ENCODE peak calls at places on chromosomes 16 and 17, in five cellular contexts. Y is stimulated activated CD4-positive, alpha-beta T cell treated with anti-CD3 and anti-CD28 coated beads, Interleukin-4, amount 100 ng/mL, for 4 hours; G is foreskin fibroblast; B is heart right ventricle; E is activated CD4-positive, alpha-beta T cell treated with anti-CD3 and anti-CD28 coated beads for 48 hours. Z is an unnamed sample.

GRCh38 chr16:86100205-86101134 is 201.5 kb downstream of the IRF8 start:
- DNase-seq in Y (no peak), G (no peak), B (no peak), E (no peak), Z (no peak)

GRCh38 chr17:50275279-50275678 is 1.0 kb downstream of the TMEM92 start:
- DNase-seq in Y (no peak), G (no peak), B (no peak), E (no peak), Z (no peak)

GRCh38 chr17:4551141-4551540 is 4.0 kb downstream of the MYBBP1A start:
- DNase-seq in Y (no peak), G (no peak), B (no peak), E (peak), Z (no peak)

GRCh38 chr16:3712830-3713476 is 4.4 kb downstream of the TRAP1 start:
- DNase-seq in Y (no peak), G (no peak), B (no peak), E (no peak), Z (no peak)

GRCh38 chr16:4839942-4840341 is 7.1 kb downstream of the GLYR1 start:
- DNase-seq in Y (no peak), G (no peak), B (no peak), E (no peak), Z (no peak)

GRCh38 chr16:73043828-73044493 is 4.0 kb downstream of the ZFHX3 start:
- DNase-seq in Y (no peak), G (no peak), B (no peak), E (no peak), Z (peak)

GRCh38 chr16:14112539-14112856 is 41.4 kb downstream of the MRTFB start:
- DNase-seq in Y (no peak), G (no peak), B (no peak), E (no peak), Z (no peak)

GRCh38 chr17:65664296-65664695 is 102.8 kb upstream of the AXIN2 start:
- DNase-seq in Y (no peak), G (peak), B (no peak), E (no peak), Z (no peak)

GRCh38 chr17:43142153-43142552 is 17.0 kb upstream of the BRCA1 start:
- DNase-seq in Y (no peak), G (no peak), B (no peak), E (no peak), Z (no peak)

GRCh38 chr17:13508916-13509315 is 92.8 kb downstream of the HS3ST3A1 start:
- DNase-seq in Y (no peak), G (no peak), B (no peak), E (no peak), Z (no peak)

GRCh38 chr16:8675183-8676159 is 1.1 kb downstream of the ABAT start:
- DNase-seq in Y (peak), G (no peak), B (peak), E (peak), Z (no peak)

GRCh38 chr16:8819635-8820034 is 22.0 kb downstream of the PMM2 start:
- DNase-seq in Y (no peak), G (no peak), B (no peak), E (no peak), Z (no peak)

GRCh38 chr17:50689251-50689650 is 18.5 kb downstream of the ANKRD40 start:
- DNase-seq in Y (no peak), G (peak), B (no peak), E (no peak), Z (peak)

GRCh38 chr17:5526821-5527598 is 40.6 kb downstream of the MIS12 start:
- DNase-seq in Y (peak), G (peak), B (peak), E (peak), Z (peak)

GRCh38 chr17:1627219-1627986 is 1.2 kb downstream of the SLC43A2 start:
- DNase-seq in Y (no peak), G (no peak), B (no peak), E (no peak), Z (no peak)

GRCh38 chr17:16419074-16419928 is 3.9 kb downstream of the TRPV2 start:
- DNase-seq in Y (peak), G (peak), B (no peak), E (peak), Z (peak)

GRCh38 chr16:85309656-85310587 is 197.7 kb upstream of the CIBAR2 start:
- DNase-seq in Y (peak), G (no peak), B (no peak), E (peak), Z (peak)

GRCh38 chr17:58932956-58933355 is 173.7 kb downstream of the TRIM37 start:
- DNase-seq in Y (no peak), G (no peak), B (no peak), E (no peak), Z (no peak)

GRCh38 chr17:66347661-66348604 is 45.5 kb downstream of the PRKCA start:
- DNase-seq in Y (no peak), G (peak), B (no peak), E (peak), Z (no peak)

GRCh38 chr17:10793256-10793655 is 10.6 kb downstream of the TMEM238L start:
- DNase-seq in Y (no peak), G (no peak), B (no peak), E (no peak), Z (no peak)

GRCh38 chr16:1279081-1279944 is 23.4 kb downstream of the TPSD1 start:
- DNase-seq in Y (no peak), G (no peak), B (no peak), E (no peak), Z (no peak)

GRCh38 chr16:3857189-3858013 is 23.1 kb downstream of the CREBBP start:
- DNase-seq in Y (no peak), G (peak), B (no peak), E (no peak), Z (peak)

GRCh38 chr17:5706835-5707234 is 122.5 kb upstream of the NLRP1 start:
- DNase-seq in Y (peak), G (peak), B (peak), E (peak), Z (peak)